ENCODE peak calls at places on chromosome 1, in four cellular contexts. E, N, T and X are unnamed samples.

GRCh38 chr1:25064465-25065238 is 134.6 kb upstream of the RUNX3 start:
- DNase-seq in E (no peak), N (no peak), T (no peak), X (no peak)

GRCh38 chr1:151039527-151039926 is 3.1 kb downstream of the BNIPL start:
- DNase-seq in E (no peak), N (no peak), T (no peak), X (no peak)

GRCh38 chr1:185110145-185110544 is 46.6 kb downstream of the TRMT1L start:
- DNase-seq in E (no peak), N (peak), T (no peak), X (no peak)

GRCh38 chr1:221543529-221544120 is 198.3 kb downstream of the DUSP10 start:
- DNase-seq in E (no peak), N (peak), T (no peak), X (no peak)

GRCh38 chr1:25900209-25900608 is 6.0 kb downstream of the STMN1 start:
- DNase-seq in E (no peak), N (no peak), T (no peak), X (no peak)

GRCh38 chr1:117653732-117654484 is 48.1 kb downstream of the TENT5C start:
- DNase-seq in E (no peak), N (no peak), T (no peak), X (no peak)

GRCh38 chr1:47951545-47952235 is 45.5 kb downstream of the TRABD2B start:
- DNase-seq in E (no peak), N (no peak), T (no peak), X (no peak)

GRCh38 chr1:229124471-229125198 is 146.3 kb upstream of the RAB4A start:
- DNase-seq in E (no peak), N (no peak), T (no peak), X (no peak)

GRCh38 chr1:204600203-204600602 is 84.0 kb downstream of the MDM4 start:
- DNase-seq in E (no peak), N (no peak), T (no peak), X (no peak)

GRCh38 chr1:62784509-62785365 is 805 bp downstream of the ATG4C start:
- DNase-seq in E (no peak), N (no peak), T (no peak), X (no peak)

GRCh38 chr1:226133504-226134123 is 52.9 kb downstream of the ACBD3 start:
- DNase-seq in E (no peak), N (no peak), T (no peak), X (no peak)

GRCh38 chr1:219173758-219174671 is at the start of gene LYPLAL1:
- DNase-seq in E (peak), N (peak), T (peak), X (peak)

GRCh38 chr1:245180496-245180895 is 25.7 kb downstream of the KIF26B start:
- DNase-seq in E (no peak), N (no peak), T (no peak), X (no peak)

DNA sequence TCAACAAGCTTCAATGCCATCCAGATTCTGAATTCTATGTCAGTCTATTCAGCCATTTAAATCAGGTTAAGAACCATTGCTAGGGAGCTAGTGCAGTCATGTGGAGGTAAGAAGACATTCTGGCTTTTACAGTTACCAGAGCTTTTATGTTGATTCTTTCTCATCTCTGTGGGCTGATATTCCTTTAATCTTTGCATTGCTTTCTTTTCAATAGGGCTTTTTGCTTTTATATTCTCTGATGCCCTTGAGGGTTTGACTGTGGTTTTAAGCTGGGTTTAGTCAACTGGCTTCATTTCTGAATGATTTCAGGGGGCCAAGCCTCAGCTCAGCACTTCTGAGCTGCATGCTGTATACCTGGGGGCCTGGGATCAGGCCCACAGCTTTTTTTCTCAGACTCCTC is 51.0 kb upstream of the GORAB start:
- DNase-seq in E (no peak), N (no peak), T (no peak), X (no peak)
- H3K4me3 ChIP-seq in E (no peak), N (no peak), T (no peak), X (no peak)

GRCh38 chr1:210250665-210250997 is 18.0 kb downstream of the SERTAD4 start:
- DNase-seq in E (peak), N (no peak), T (no peak), X (no peak)
- H3K4me3 ChIP-seq in E (peak), N (no peak), T (no peak), X (no peak)

DNA sequence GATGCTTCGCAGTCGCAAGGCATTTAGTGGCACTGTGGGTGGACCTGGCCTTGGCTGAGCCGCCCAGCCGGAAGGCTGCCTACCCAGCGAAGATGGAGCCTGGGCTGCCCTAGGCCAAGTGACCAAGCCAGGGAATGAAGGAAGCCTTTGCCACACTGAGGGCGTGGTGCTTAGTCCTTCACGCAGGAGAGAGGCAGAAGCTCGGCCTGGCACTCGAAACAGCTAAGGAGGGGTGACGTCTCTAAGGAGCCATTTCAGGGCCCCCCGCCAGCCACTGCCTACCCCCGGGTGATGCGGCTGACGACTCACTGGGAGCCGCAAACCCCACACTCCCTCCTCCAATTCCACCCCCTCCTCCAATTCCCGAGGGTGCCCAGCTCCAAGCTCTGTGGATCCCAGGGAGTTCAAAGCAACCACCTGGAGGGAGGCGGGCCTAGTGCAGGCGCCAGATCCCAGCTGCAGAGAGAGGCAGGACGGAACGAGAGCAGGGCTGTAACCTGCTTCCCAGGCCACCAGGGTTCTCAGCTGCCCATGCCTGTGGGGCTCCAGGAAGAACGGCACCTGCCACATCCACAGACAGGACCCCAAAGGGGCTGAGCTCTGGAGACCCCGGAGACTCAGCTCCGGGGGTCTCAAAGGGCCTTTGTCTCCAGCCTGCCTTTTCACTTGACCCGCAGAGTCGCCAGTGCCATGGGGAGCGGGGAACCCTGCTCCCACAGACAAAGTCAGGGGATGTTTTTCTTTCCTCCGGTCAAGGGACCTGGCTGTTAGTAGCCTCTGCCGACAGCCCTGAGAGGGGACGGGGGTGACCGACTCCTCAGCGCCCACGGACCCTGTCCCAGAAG is 75.8 kb downstream of the ARHGEF16 start:
- DNase-seq in E (no peak), N (no peak), T (no peak), X (no peak)
- H3K4me3 ChIP-seq in E (no peak), N (peak), T (peak), X (peak)

DNA sequence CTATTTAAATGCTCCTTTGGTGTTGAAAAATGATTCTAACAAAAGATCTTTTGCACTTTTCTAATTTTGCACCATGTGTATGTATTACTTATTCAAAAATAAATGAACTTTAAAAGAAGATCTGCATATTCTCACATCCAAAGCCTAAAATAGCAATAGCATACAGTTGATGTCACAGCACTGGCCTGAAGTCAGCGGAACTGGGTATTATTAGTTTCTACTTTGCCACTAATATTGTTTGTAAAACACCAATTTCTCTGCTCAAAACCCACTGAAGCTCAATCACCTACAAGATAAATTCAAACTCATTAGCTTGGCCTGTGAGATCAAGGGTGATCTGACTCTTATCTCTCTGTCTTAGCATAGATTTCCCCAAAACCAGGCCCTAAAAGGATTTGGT is 34.5 kb upstream of the BCAR3 start:
- DNase-seq in E (no peak), N (no peak), T (no peak), X (no peak)
- H3K4me3 ChIP-seq in E (no peak), N (no peak), T (no peak), X (no peak)

GRCh38 chr1:232626452-232626851 is 3.5 kb downstream of the SIPA1L2 start:
- DNase-seq in E (no peak), N (no peak), T (no peak), X (no peak)
- H3K4me3 ChIP-seq in E (no peak), N (no peak), T (no peak), X (no peak)

GRCh38 chr1:241356519-241357365 is at the start of gene RGS7:
- DNase-seq in E (peak), N (no peak), T (no peak), X (peak)

GRCh38 chr1:241352401-241352800 is 4.6 kb downstream of the RGS7 start:
- DNase-seq in E (no peak), N (no peak), T (no peak), X (no peak)

GRCh38 chr1:241357366-241358305 is 631 bp upstream of the RGS7 start:
- DNase-seq in E (no peak), N (peak), T (no peak), X (no peak)

GRCh38 chr1:241355311-241356010 is 1.5 kb downstream of the RGS7 start:
- DNase-seq in E (no peak), N (no peak), T (no peak), X (no peak)

DNA sequence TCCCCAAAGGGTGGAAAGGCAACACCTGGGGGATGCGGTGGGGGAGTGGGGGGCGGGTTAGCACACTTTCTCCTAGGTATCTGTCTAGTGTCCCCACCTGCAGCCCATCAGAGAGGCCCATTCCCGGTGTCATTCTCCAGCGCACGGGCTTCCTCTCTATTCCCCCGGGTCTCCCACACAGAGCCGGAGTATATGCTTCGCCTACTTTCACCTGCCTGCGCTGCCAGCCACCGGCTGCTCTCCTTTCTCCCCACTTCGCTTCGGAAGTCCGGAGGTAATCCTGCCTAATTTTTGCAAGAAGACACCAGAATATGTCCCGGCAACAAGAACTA is 852 bp downstream of the RGS7 start:
- DNase-seq in E (peak), N (no peak), T (no peak), X (no peak)
- H3K4me3 ChIP-seq in E (peak), N (no peak), T (peak), X (peak)